ENCODE peak calls at places on chromosome 5, in eight cellular contexts. Z, Q, W, I, K, N, E and T are unnamed samples.

GRCh38 chr5:90802695-90803317 is 244.2 kb downstream of the ADGRV1 start:
- DNase-seq in Z (no peak), Q (peak), W (peak), I (no peak), K (peak), N (peak), E (peak), T (no peak)

GRCh38 chr5:57210633-57211032 is 36.8 kb downstream of the GPBP1 start:
- DNase-seq in Z (no peak), Q (no peak), W (no peak), I (no peak), K (no peak), N (no peak), E (no peak), T (no peak)

GRCh38 chr5:43041131-43041668 is 1.1 kb upstream of the ANXA2R start:
- DNase-seq in Z (no peak), Q (peak), W (no peak), I (no peak), K (no peak), N (no peak), E (no peak), T (no peak)

GRCh38 chr5:158382473-158382872 is 523.5 kb upstream of the CLINT1 start:
- DNase-seq in Z (peak), Q (peak), W (peak), I (no peak), K (no peak), N (peak), E (no peak), T (no peak)

GRCh38 chr5:57887851-57888621 is 405.4 kb upstream of the ACTBL2 start:
- DNase-seq in Z (no peak), Q (peak), W (peak), I (no peak), K (no peak), N (peak), E (peak), T (no peak)

GRCh38 chr5:42572313-42572712 is 149.1 kb downstream of the GHR start:
- DNase-seq in Z (no peak), Q (no peak), W (no peak), I (no peak), K (no peak), N (no peak), E (no peak), T (no peak)

GRCh38 chr5:55993013-55993412 is 1.8 kb downstream of the IL6ST start:
- DNase-seq in Z (no peak), Q (peak), W (peak), I (no peak), K (no peak), N (no peak), E (no peak), T (no peak)

GRCh38 chr5:56069652-56070226 is 75.0 kb upstream of the IL6ST start:
- DNase-seq in Z (no peak), Q (no peak), W (no peak), I (no peak), K (no peak), N (no peak), E (peak), T (no peak)

GRCh38 chr5:56415356-56415765 is 182.2 kb upstream of the ANKRD55 start:
- DNase-seq in Z (no peak), Q (peak), W (peak), I (no peak), K (no peak), N (no peak), E (peak), T (no peak)

GRCh38 chr5:22238047-22238446 is 615.1 kb downstream of the CDH12 start:
- DNase-seq in Z (no peak), Q (no peak), W (no peak), I (no peak), K (no peak), N (no peak), E (no peak), T (no peak)

GRCh38 chr5:55226027-55226933 is 835 bp downstream of the MCIDAS start:
- DNase-seq in Z (no peak), Q (peak), W (peak), I (no peak), K (no peak), N (peak), E (peak), T (no peak)

GRCh38 chr5:174623438-174624019 is 100.9 kb upstream of the MSX2 start:
- DNase-seq in Z (no peak), Q (no peak), W (no peak), I (no peak), K (no peak), N (no peak), E (no peak), T (no peak)

GRCh38 chr5:17000296-17000939 is 64.3 kb upstream of the MYO10 start:
- DNase-seq in Z (no peak), Q (peak), W (peak), I (no peak), K (no peak), N (no peak), E (peak), T (no peak)

GRCh38 chr5:159412284-159413046 is 82.2 kb upstream of the IL12B start:
- DNase-seq in Z (peak), Q (peak), W (no peak), I (peak), K (no peak), N (no peak), E (no peak), T (peak)